ENCODE peak calls at places on chromosome 22, in six cellular contexts. D is substantia nigra, A is fibroblast of gingiva, B is sciatic nerve, L is C1 segment of cervical spinal cord, P is GDM1. O is an unnamed sample.

GRCh38 chr22:24091551-24092420 is 80.7 kb downstream of the CABIN1 start:
- DNase-seq in D (no peak), A (no peak), B (peak; percentile 51), L (no peak), P (no peak), O (no peak)

GRCh38 chr22:24059793-24060192 is 48.7 kb downstream of the CABIN1 start:
- DNase-seq in D (no peak), A (no peak), B (no peak), L (no peak), P (no peak), O (no peak)

GRCh38 chr22:42958937-42959336 is 56.0 kb downstream of the PACSIN2 start:
- DNase-seq in D (no peak), A (no peak), B (no peak), L (no peak), P (no peak), O (no peak)

GRCh38 chr22:30261134-30261533 is 5.5 kb downstream of the OSM start:
- DNase-seq in D (no peak), A (peak; percentile 49), B (no peak), L (no peak), P (no peak), O (no peak)

GRCh38 chr22:41963453-41964105 is 5.7 kb upstream of the SEPTIN3 start:
- DNase-seq in D (no peak), A (peak; percentile 79), B (no peak), L (no peak), P (no peak), O (no peak)

GRCh38 chr22:44360686-44361381 is 48.1 kb upstream of the SHISAL1 start:
- DNase-seq in D (no peak), A (peak; percentile 98), B (no peak), L (no peak), P (no peak), O (peak; percentile 93)

GRCh38 chr22:47550524-47551437 is 788.3 kb downstream of the TBC1D22A start:
- DNase-seq in D (no peak), A (no peak), B (no peak), L (no peak), P (no peak), O (no peak)

GRCh38 chr22:29765905-29766631 is 739 bp downstream of the ZMAT5 start:
- DNase-seq in D (no peak), A (no peak), B (no peak), L (no peak), P (no peak), O (peak; percentile 20)

GRCh38 chr22:24516301-24516737 is 21.2 kb downstream of the UPB1 start:
- DNase-seq in D (no peak), A (peak; percentile 81), B (no peak), L (no peak), P (no peak), O (peak; percentile 91)

GRCh38 chr22:24001314-24001713 is 3.9 kb downstream of the GSTT4 start:
- DNase-seq in D (no peak), A (no peak), B (no peak), L (no peak), P (no peak), O (no peak)

GRCh38 chr22:46000081-46001027 is 23.4 kb upstream of the WNT7B start:
- DNase-seq in D (no peak), A (no peak), B (no peak), L (no peak), P (no peak), O (no peak)

GRCh38 chr22:40161182-40161581 is 16.5 kb upstream of the TNRC6B start:
- DNase-seq in D (no peak), A (no peak), B (no peak), L (no peak), P (no peak), O (no peak)

GRCh38 chr22:50444663-50445062 is 30.2 kb downstream of the SBF1 start:
- DNase-seq in D (no peak), A (peak; percentile 80), B (no peak), L (no peak), P (no peak), O (peak; percentile 87)

GRCh38 chr22:48257690-48258065 is 1495.2 kb downstream of the TBC1D22A start:
- DNase-seq in D (no peak), A (no peak), B (no peak), L (no peak), P (no peak), O (peak; percentile 11)

GRCh38 chr22:44532466-44533025 is 34.5 kb upstream of the RTL6 start:
- DNase-seq in D (no peak), A (no peak), B (no peak), L (no peak), P (no peak), O (no peak)

GRCh38 chr22:42994917-42995562 is 19.9 kb downstream of the PACSIN2 start:
- DNase-seq in D (no peak), A (peak; percentile 95), B (no peak), L (peak; percentile 1), P (peak; percentile 47), O (peak; percentile 78)

GRCh38 chr22:50603511-50604255 is 3.1 kb downstream of the MAPK8IP2 start:
- DNase-seq in D (no peak), A (no peak), B (no peak), L (no peak), P (no peak), O (no peak)

GRCh38 chr22:43400449-43400848 is 11.4 kb upstream of the MPPED1 start:
- DNase-seq in D (no peak), A (no peak), B (no peak), L (no peak), P (no peak), O (no peak)

GRCh38 chr22:30270841-30271240 is 4.2 kb upstream of the OSM start:
- DNase-seq in D (no peak), A (peak; percentile 42), B (peak; percentile 81), L (no peak), P (no peak), O (no peak)

GRCh38 chr22:26215766-26216165 is 46.5 kb downstream of the SEZ6L start:
- DNase-seq in D (no peak), A (no peak), B (no peak), L (no peak), P (no peak), O (no peak)

GRCh38 chr22:44914026-44914721 is 95.6 kb downstream of the PHF21B start:
- DNase-seq in D (no peak), A (no peak), B (no peak), L (no peak), P (no peak), O (no peak)

GRCh38 chr22:49079743-49080500 is 747.8 kb downstream of the BRD1 start:
- DNase-seq in D (no peak), A (no peak), B (no peak), L (no peak), P (no peak), O (no peak)

GRCh38 chr22:37431366-37431765 is 4.1 kb upstream of the ELFN2 start:
- DNase-seq in D (no peak), A (no peak), B (no peak), L (no peak), P (no peak), O (no peak)

GRCh38 chr22:43829904-43830851 is 18.1 kb upstream of the EFCAB6 start:
- DNase-seq in D (no peak), A (peak; percentile 92), B (peak; percentile 73), L (no peak), P (no peak), O (peak; percentile 66)

GRCh38 chr22:32781695-32782094 is 19.8 kb upstream of the TIMP3 start:
- DNase-seq in D (no peak), A (peak; percentile 65), B (no peak), L (no peak), P (no peak), O (no peak)

GRCh38 chr22:48310740-48311139 is 1516.9 kb downstream of the BRD1 start:
- DNase-seq in D (no peak), A (no peak), B (no peak), L (no peak), P (no peak), O (no peak)

O was measured in AG08395.